ENCODE peak calls at places on chromosomes 5 and 9, in five cellular contexts. One of them, this sample, is unnamed.

GRCh38 chr5:66151030-66151429 is 6.9 kb downstream of the SREK1 start:
- DNase-seq in cardiac fibroblast: no peak
- DNase-seq in CD4-positive, alpha-beta T cell: no peak
- DNase-seq in A549: no peak
- DNase-seq in fibroblast of mammary gland: peak
- DNase-seq in this sample: no peak

GRCh38 chr9:135291165-135291564 is 188.4 kb upstream of the PPP1R26 start:
- DNase-seq in A549: no peak
- DNase-seq in CD4-positive, alpha-beta T cell: no peak
- DNase-seq in fibroblast of mammary gland: no peak
- DNase-seq in cardiac fibroblast: no peak
- DNase-seq in this sample: no peak

GRCh38 chr5:97549496-97549895 is 366.4 kb upstream of the RIOK2 start:
- DNase-seq in CD4-positive, alpha-beta T cell: no peak
- DNase-seq in cardiac fibroblast: no peak
- DNase-seq in fibroblast of mammary gland: no peak
- DNase-seq in A549: no peak
- DNase-seq in this sample: peak

GRCh38 chr5:86360801-86361200 is 256.9 kb upstream of the COX7C start:
- DNase-seq in CD4-positive, alpha-beta T cell: no peak
- DNase-seq in cardiac fibroblast: no peak
- DNase-seq in A549: no peak
- DNase-seq in fibroblast of mammary gland: no peak
- DNase-seq in this sample: no peak

GRCh38 chr9:124321935-124322334 is 64.2 kb downstream of the NEK6 start:
- DNase-seq in A549: no peak
- DNase-seq in CD4-positive, alpha-beta T cell: no peak
- DNase-seq in fibroblast of mammary gland: no peak
- DNase-seq in cardiac fibroblast: no peak
- DNase-seq in this sample: no peak

GRCh38 chr9:93315118-93315517 is 131.2 kb downstream of the WNK2 start:
- DNase-seq in CD4-positive, alpha-beta T cell: no peak
- DNase-seq in fibroblast of mammary gland: no peak
- DNase-seq in cardiac fibroblast: no peak
- DNase-seq in A549: no peak
- DNase-seq in this sample: no peak

GRCh38 chr9:117265253-117265652 is 149.6 kb downstream of the ASTN2 start:
- DNase-seq in fibroblast of mammary gland: no peak
- DNase-seq in A549: no peak
- DNase-seq in cardiac fibroblast: no peak
- DNase-seq in CD4-positive, alpha-beta T cell: no peak
- DNase-seq in this sample: no peak

GRCh38 chr5:90473321-90474234 is 993 bp downstream of the MBLAC2 start:
- DNase-seq in A549: peak
- DNase-seq in cardiac fibroblast: peak
- DNase-seq in fibroblast of mammary gland: peak
- DNase-seq in CD4-positive, alpha-beta T cell: peak
- DNase-seq in this sample: peak

GRCh38 chr9:85262333-85262732 is 479.4 kb downstream of the AGTPBP1 start:
- DNase-seq in CD4-positive, alpha-beta T cell: no peak
- DNase-seq in fibroblast of mammary gland: peak
- DNase-seq in A549: no peak
- DNase-seq in cardiac fibroblast: no peak
- DNase-seq in this sample: no peak

GRCh38 chr5:72009280-72009679 is 98.0 kb upstream of the MAP1B start:
- DNase-seq in CD4-positive, alpha-beta T cell: no peak
- DNase-seq in A549: no peak
- DNase-seq in fibroblast of mammary gland: no peak
- DNase-seq in cardiac fibroblast: no peak
- DNase-seq in this sample: no peak

GRCh38 chr5:1152771-1153282 is 41.0 kb upstream of the SLC12A7 start:
- DNase-seq in A549: no peak
- DNase-seq in cardiac fibroblast: no peak
- DNase-seq in fibroblast of mammary gland: no peak
- DNase-seq in CD4-positive, alpha-beta T cell: no peak
- DNase-seq in this sample: no peak

GRCh38 chr9:5551771-5552170 is 41.4 kb downstream of the PDCD1LG2 start:
- DNase-seq in cardiac fibroblast: no peak
- DNase-seq in fibroblast of mammary gland: no peak
- DNase-seq in A549: no peak
- DNase-seq in CD4-positive, alpha-beta T cell: no peak
- DNase-seq in this sample: no peak

GRCh38 chr5:168295574-168296201 is 4.2 kb downstream of the WWC1 start:
- DNase-seq in fibroblast of mammary gland: peak
- DNase-seq in A549: peak
- DNase-seq in CD4-positive, alpha-beta T cell: no peak
- DNase-seq in cardiac fibroblast: peak
- DNase-seq in this sample: peak

GRCh38 chr5:162990063-162990462 is 447.3 kb upstream of the CCNG1 start:
- DNase-seq in CD4-positive, alpha-beta T cell: no peak
- DNase-seq in fibroblast of mammary gland: no peak
- DNase-seq in cardiac fibroblast: no peak
- DNase-seq in A549: no peak
- DNase-seq in this sample: no peak

GRCh38 chr5:55540024-55540423 is 5.3 kb upstream of the PLPP1 start:
- DNase-seq in cardiac fibroblast: peak
- DNase-seq in A549: no peak
- DNase-seq in fibroblast of mammary gland: no peak
- DNase-seq in CD4-positive, alpha-beta T cell: no peak
- DNase-seq in this sample: no peak

GRCh38 chr5:181133610-181134231 is 2.8 kb upstream of the OR2V1 start:
- DNase-seq in cardiac fibroblast: peak
- DNase-seq in A549: peak
- DNase-seq in fibroblast of mammary gland: peak
- DNase-seq in CD4-positive, alpha-beta T cell: no peak
- DNase-seq in this sample: peak

GRCh38 chr9:27086818-27087680 is 22.0 kb upstream of the TEK start:
- DNase-seq in A549: no peak
- DNase-seq in fibroblast of mammary gland: peak
- DNase-seq in CD4-positive, alpha-beta T cell: no peak
- DNase-seq in cardiac fibroblast: peak
- DNase-seq in this sample: no peak

GRCh38 chr9:2411459-2412215 is 209.9 kb upstream of the VLDLR start:
- DNase-seq in cardiac fibroblast: peak
- DNase-seq in CD4-positive, alpha-beta T cell: no peak
- DNase-seq in A549: no peak
- DNase-seq in fibroblast of mammary gland: no peak
- DNase-seq in this sample: no peak

GRCh38 chr9:115212832-115213231 is 94.9 kb upstream of the TNC start:
- DNase-seq in A549: no peak
- DNase-seq in CD4-positive, alpha-beta T cell: no peak
- DNase-seq in cardiac fibroblast: no peak
- DNase-seq in fibroblast of mammary gland: no peak
- DNase-seq in this sample: no peak

GRCh38 chr5:39140558-39141168 is 66.5 kb upstream of the RICTOR start:
- DNase-seq in CD4-positive, alpha-beta T cell: no peak
- DNase-seq in A549: no peak
- DNase-seq in fibroblast of mammary gland: no peak
- DNase-seq in cardiac fibroblast: no peak
- DNase-seq in this sample: no peak

GRCh38 chr5:38753776-38754175 is 92.0 kb upstream of the OSMR start:
- DNase-seq in CD4-positive, alpha-beta T cell: no peak
- DNase-seq in A549: no peak
- DNase-seq in fibroblast of mammary gland: no peak
- DNase-seq in cardiac fibroblast: no peak
- DNase-seq in this sample: no peak

GRCh38 chr5:7078901-7079300 is 317.0 kb upstream of the ADCY2 start:
- DNase-seq in CD4-positive, alpha-beta T cell: no peak
- DNase-seq in fibroblast of mammary gland: no peak
- DNase-seq in A549: peak
- DNase-seq in cardiac fibroblast: no peak
- DNase-seq in this sample: no peak

GRCh38 chr5:107134931-107135330 is 535.8 kb downstream of the EFNA5 start:
- DNase-seq in A549: no peak
- DNase-seq in cardiac fibroblast: peak
- DNase-seq in CD4-positive, alpha-beta T cell: no peak
- DNase-seq in fibroblast of mammary gland: no peak
- DNase-seq in this sample: no peak

GRCh38 chr5:158700231-158700996 is 399.3 kb downstream of the EBF1 start:
- DNase-seq in A549: no peak
- DNase-seq in CD4-positive, alpha-beta T cell: no peak
- DNase-seq in fibroblast of mammary gland: peak
- DNase-seq in cardiac fibroblast: peak
- DNase-seq in this sample: no peak

GRCh38 chr5:143066556-143067281 is 296.5 kb downstream of the ARHGAP26 start:
- DNase-seq in A549: peak
- DNase-seq in fibroblast of mammary gland: peak
- DNase-seq in CD4-positive, alpha-beta T cell: no peak
- DNase-seq in cardiac fibroblast: peak
- DNase-seq in this sample: no peak

GRCh38 chr5:105735704-105736103 is 1935.0 kb downstream of the EFNA5 start:
- DNase-seq in cardiac fibroblast: peak
- DNase-seq in A549: no peak
- DNase-seq in CD4-positive, alpha-beta T cell: no peak
- DNase-seq in fibroblast of mammary gland: no peak
- DNase-seq in this sample: no peak

GRCh38 chr9:82810902-82811301 is 252.0 kb downstream of the RASEF start:
- DNase-seq in A549: peak
- DNase-seq in fibroblast of mammary gland: peak
- DNase-seq in CD4-positive, alpha-beta T cell: no peak
- DNase-seq in cardiac fibroblast: peak
- DNase-seq in this sample: peak

GRCh38 chr5:2223303-2223702 is 340.6 kb upstream of the IRX4 start:
- DNase-seq in fibroblast of mammary gland: peak
- DNase-seq in A549: no peak
- DNase-seq in cardiac fibroblast: no peak
- DNase-seq in CD4-positive, alpha-beta T cell: no peak
- DNase-seq in this sample: no peak

GRCh38 chr5:83701886-83702285 is 18.8 kb downstream of the HAPLN1 start:
- DNase-seq in fibroblast of mammary gland: no peak
- DNase-seq in A549: no peak
- DNase-seq in cardiac fibroblast: peak
- DNase-seq in CD4-positive, alpha-beta T cell: no peak
- DNase-seq in this sample: peak

GRCh38 chr5:155983954-155984353 is 343.0 kb upstream of the SGCD start:
- DNase-seq in fibroblast of mammary gland: peak
- DNase-seq in cardiac fibroblast: peak
- DNase-seq in CD4-positive, alpha-beta T cell: no peak
- DNase-seq in A549: peak
- DNase-seq in this sample: no peak

GRCh38 chr9:133127340-133127981 is 6.4 kb upstream of the RALGDS start:
- DNase-seq in A549: no peak
- DNase-seq in cardiac fibroblast: peak
- DNase-seq in fibroblast of mammary gland: peak
- DNase-seq in CD4-positive, alpha-beta T cell: no peak
- DNase-seq in this sample: peak

GRCh38 chr5:50853151-50853550 is 186.7 kb downstream of the PARP8 start:
- DNase-seq in CD4-positive, alpha-beta T cell: no peak
- DNase-seq in A549: no peak
- DNase-seq in fibroblast of mammary gland: no peak
- DNase-seq in cardiac fibroblast: no peak
- DNase-seq in this sample: no peak

DNA sequence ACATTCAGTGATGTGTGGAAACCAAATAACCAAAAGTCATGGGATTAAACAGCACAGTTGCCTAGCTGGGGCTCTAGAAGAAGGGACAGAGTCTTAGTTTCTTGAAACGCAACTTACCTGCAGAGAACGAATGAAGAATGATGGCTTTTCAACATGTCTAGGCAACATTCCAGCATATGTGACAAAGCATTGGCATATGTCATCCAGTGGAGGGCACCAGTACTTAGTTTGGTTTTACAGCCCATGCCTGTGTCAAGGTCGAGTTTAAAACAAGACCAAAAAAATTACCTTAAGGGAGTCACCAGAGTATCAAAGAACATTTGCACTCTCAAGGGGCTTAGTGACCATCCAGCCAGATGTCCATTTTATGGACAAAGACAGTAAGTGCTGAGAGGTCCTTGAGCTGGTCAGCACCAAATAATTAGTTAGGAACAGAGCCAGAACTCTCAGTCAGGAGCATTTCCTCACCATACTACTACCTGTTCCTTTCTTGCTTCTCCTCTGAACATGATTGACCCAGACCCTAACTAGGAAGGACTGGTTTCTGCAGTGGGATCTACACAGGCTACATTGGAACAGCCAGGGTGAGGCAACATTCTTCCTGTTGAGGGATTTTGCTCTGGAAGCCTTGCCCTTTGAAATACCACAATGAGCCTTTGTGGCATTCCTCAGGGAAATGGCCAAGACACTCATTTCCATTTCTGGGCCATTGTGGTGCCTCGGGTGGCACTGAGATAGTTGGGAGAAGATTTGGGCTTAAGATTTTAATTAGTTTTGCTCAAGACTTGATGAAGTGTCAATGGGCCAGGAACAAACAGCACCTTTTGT is 75.4 kb upstream of the ANKH start:
- DNase-seq in cardiac fibroblast: peak
- DNase-seq in A549: peak
- DNase-seq in fibroblast of mammary gland: peak
- DNase-seq in CD4-positive, alpha-beta T cell: no peak
- DNase-seq in this sample: peak
- TF ChIP-seq CTCF in cardiac fibroblast: peak
- TF ChIP-seq CTCF in A549: peak
- TF ChIP-seq CTCF in fibroblast of mammary gland: peak
- TF ChIP-seq CTCF in CD4-positive, alpha-beta T cell: peak
- TF ChIP-seq CTCF in this sample: peak

GRCh38 chr9:86700601-86701000 is 246.7 kb downstream of the GAS1 start:
- DNase-seq in fibroblast of mammary gland: peak
- DNase-seq in CD4-positive, alpha-beta T cell: no peak
- DNase-seq in A549: no peak
- DNase-seq in cardiac fibroblast: no peak
- DNase-seq in this sample: no peak
- TF ChIP-seq CTCF in fibroblast of mammary gland: no peak
- TF ChIP-seq CTCF in CD4-positive, alpha-beta T cell: no peak
- TF ChIP-seq CTCF in A549: no peak
- TF ChIP-seq CTCF in cardiac fibroblast: no peak
- TF ChIP-seq CTCF in this sample: no peak

GRCh38 chr9:119029876-119030275 is 339.4 kb downstream of the BRINP1 start:
- DNase-seq in A549: no peak
- DNase-seq in CD4-positive, alpha-beta T cell: no peak
- DNase-seq in fibroblast of mammary gland: no peak
- DNase-seq in cardiac fibroblast: no peak
- DNase-seq in this sample: no peak

GRCh38 chr9:119026120-119026519 is 343.1 kb downstream of the BRINP1 start:
- DNase-seq in A549: no peak
- DNase-seq in fibroblast of mammary gland: peak
- DNase-seq in cardiac fibroblast: no peak
- DNase-seq in CD4-positive, alpha-beta T cell: no peak
- DNase-seq in this sample: no peak

GRCh38 chr9:119027901-119028699 is 341.1 kb downstream of the BRINP1 start:
- DNase-seq in A549: no peak
- DNase-seq in fibroblast of mammary gland: no peak
- DNase-seq in CD4-positive, alpha-beta T cell: no peak
- DNase-seq in cardiac fibroblast: no peak
- DNase-seq in this sample: no peak
- TF ChIP-seq CTCF in A549: no peak
- TF ChIP-seq CTCF in fibroblast of mammary gland: no peak
- TF ChIP-seq CTCF in CD4-positive, alpha-beta T cell: no peak
- TF ChIP-seq CTCF in cardiac fibroblast: no peak
- TF ChIP-seq CTCF in this sample: no peak

DNA sequence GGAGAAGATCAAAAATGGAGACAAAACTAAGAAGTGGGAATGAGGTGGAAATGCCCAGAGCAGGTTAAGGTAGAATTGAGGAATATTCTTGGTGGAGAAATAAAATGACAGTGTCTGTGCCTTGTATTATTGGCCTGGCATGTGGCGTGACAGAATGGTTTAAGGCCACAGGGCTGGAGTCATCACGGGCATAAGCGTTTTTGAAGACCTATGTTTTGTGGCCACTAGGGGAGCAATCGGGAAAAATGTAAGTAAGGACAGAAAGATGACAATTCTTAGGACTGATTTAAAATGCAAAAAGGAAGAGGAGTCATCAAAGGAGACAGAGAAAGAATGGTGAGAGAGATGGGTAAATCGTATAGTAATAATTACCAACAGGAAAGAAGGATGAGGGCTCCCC is 72.2 kb upstream of the EPB41L4A start:
- DNase-seq in CD4-positive, alpha-beta T cell: no peak
- DNase-seq in A549: peak
- DNase-seq in fibroblast of mammary gland: peak
- DNase-seq in cardiac fibroblast: peak
- DNase-seq in this sample: peak
- TF ChIP-seq CTCF in CD4-positive, alpha-beta T cell: no peak
- TF ChIP-seq CTCF in A549: peak
- TF ChIP-seq CTCF in fibroblast of mammary gland: peak
- TF ChIP-seq CTCF in cardiac fibroblast: peak
- TF ChIP-seq CTCF in this sample: peak